ENCODE peak calls at places on chromosomes 5 and 9, in six cellular contexts. S is Daoy; D is osteoblast; E is AG04450; K is stimulated activated CD4-positive, alpha-beta T cell treated with anti-CD3 and anti-CD28 coated beads, TNF-alpha, amount 100 ng/mL, for 24 hours; B is CD14-positive monocyte. T is an unnamed sample.

GRCh38 chr9:38274746-38275250 is 117.7 kb upstream of the ALDH1B1 start:
- DNase-seq in S (peak), D (no peak), E (no peak), K (no peak), B (no peak), T (no peak)

GRCh38 chr9:8391566-8391965 is 592.0 kb upstream of the DMAC1 start:
- DNase-seq in S (no peak), D (no peak), E (no peak), K (no peak), B (no peak), T (no peak)

GRCh38 chr5:43000198-43000840 is 39.8 kb downstream of the ANXA2R start:
- DNase-seq in S (peak), D (no peak), E (no peak), K (no peak), B (no peak), T (no peak)

GRCh38 chr9:93138171-93138764 is 4.2 kb upstream of the NINJ1 start:
- DNase-seq in S (no peak), D (peak), E (no peak), K (no peak), B (no peak), T (no peak)

GRCh38 chr5:154486427-154486866 is 8.4 kb upstream of the HAND1 start:
- DNase-seq in S (no peak), D (peak), E (no peak), K (no peak), B (no peak), T (peak)

GRCh38 chr5:91302335-91302734 is 80.8 kb downstream of the ARRDC3 start:
- DNase-seq in S (no peak), D (no peak), E (no peak), K (no peak), B (no peak), T (no peak)

GRCh38 chr5:90519081-90519480 is 10.3 kb downstream of the LYSMD3 start:
- DNase-seq in S (no peak), D (no peak), E (no peak), K (no peak), B (no peak), T (no peak)

GRCh38 chr5:31027726-31028125 is 165.8 kb upstream of the CDH6 start:
- DNase-seq in S (no peak), D (no peak), E (no peak), K (no peak), B (no peak), T (no peak)

GRCh38 chr9:32251539-32251938 is 132.9 kb upstream of the ACO1 start:
- DNase-seq in S (peak), D (peak), E (no peak), K (peak), B (no peak), T (peak)

GRCh38 chr9:34513567-34514214 is 9.1 kb downstream of the ENHO start:
- DNase-seq in S (no peak), D (peak), E (no peak), K (no peak), B (no peak), T (no peak)

GRCh38 chr5:26690511-26690910 is 347.9 kb downstream of the CDH9 start:
- DNase-seq in S (no peak), D (no peak), E (no peak), K (no peak), B (no peak), T (no peak)

GRCh38 chr5:59036274-59036961 is 453.5 kb downstream of the RAB3C start:
- DNase-seq in S (peak), D (peak), E (peak), K (peak), B (peak), T (no peak)

GRCh38 chr5:37034955-37035354 is 158.4 kb downstream of the NIPBL start:
- DNase-seq in S (no peak), D (no peak), E (no peak), K (no peak), B (no peak), T (no peak)

GRCh38 chr5:58456486-58456885 is 3.4 kb downstream of the PLK2 start:
- DNase-seq in S (no peak), D (no peak), E (no peak), K (no peak), B (no peak), T (no peak)